ENCODE peak calls at places on chromosomes 12 and 14, in four cellular contexts. L is skeletal muscle cell, A is fibroblast of lung, D is SJCRH30. W is an unnamed sample.

GRCh38 chr12:53844989-53845836 is 93.4 kb upstream of the HOXC13 start:
- DNase-seq in L (no peak), A (no peak), D (no peak), W (no peak)

GRCh38 chr12:27960822-27961221 is 11.7 kb downstream of the PTHLH start:
- DNase-seq in L (no peak), D (no peak), A (no peak), W (no peak)

GRCh38 chr12:103599274-103599673 is 12.2 kb downstream of the STAB2 start:
- DNase-seq in A (no peak), L (no peak), D (no peak), W (no peak)

GRCh38 chr14:96997996-96998395 is 200.8 kb downstream of the VRK1 start:
- DNase-seq in D (no peak), A (no peak), L (no peak), W (no peak)

GRCh38 chr12:106227641-106228319 is 20.0 kb downstream of the CKAP4 start:
- DNase-seq in L (no peak), D (no peak), A (peak), W (no peak)

GRCh38 chr12:110676171-110676570 is 12.7 kb downstream of the HVCN1 start:
- DNase-seq in D (no peak), A (no peak), L (no peak), W (no peak)

GRCh38 chr12:21962236-21962635 is 21.0 kb upstream of the ABCC9 start:
- DNase-seq in D (no peak), A (no peak), L (no peak), W (no peak)

GRCh38 chr14:65600742-65601141 is 188.2 kb downstream of the FUT8 start:
- DNase-seq in L (no peak), D (no peak), A (no peak), W (no peak)

GRCh38 chr14:68131907-68132306 is 312.3 kb downstream of the RAD51B start:
- DNase-seq in L (no peak), D (no peak), A (no peak), W (no peak)

GRCh38 chr14:30587141-30587540 is 28.2 kb downstream of the G2E3 start:
- DNase-seq in D (no peak), L (no peak), A (no peak), W (no peak)

GRCh38 chr12:109753959-109754358 is 40.3 kb downstream of the FAM222A start:
- DNase-seq in L (no peak), D (no peak), A (no peak), W (no peak)

GRCh38 chr12:124428792-124429281 is 133.9 kb downstream of the RFLNA start:
- DNase-seq in A (peak), D (no peak), L (no peak), W (no peak)

GRCh38 chr14:37678916-37679315 is 83.5 kb downstream of the TTC6 start:
- DNase-seq in D (no peak), L (no peak), A (no peak), W (no peak)

GRCh38 chr12:42282301-42282700 is 43.6 kb downstream of the ZCRB1 start:
- DNase-seq in L (no peak), A (no peak), D (no peak), W (no peak)

GRCh38 chr14:88166616-88167015 is 156.5 kb downstream of the KCNK10 start:
- DNase-seq in A (no peak), D (no peak), L (no peak), W (no peak)

GRCh38 chr12:123533672-123534643 is at the start of gene RILPL1:
- DNase-seq in D (peak), A (peak), L (no peak), W (no peak)

GRCh38 chr12:11785722-11786121 is 136.2 kb downstream of the ETV6 start:
- DNase-seq in D (no peak), A (peak), L (no peak), W (peak)

GRCh38 chr12:53205747-53206146 is 1.3 kb downstream of the ITGB7 start:
- DNase-seq in A (peak), L (peak), D (peak), W (no peak)

GRCh38 chr12:62933871-62934798 is 815 bp downstream of the PPM1H start:
- DNase-seq in D (peak), L (no peak), A (peak), W (no peak)

GRCh38 chr14:86430807-86431206 is 900.9 kb downstream of the FLRT2 start:
- DNase-seq in L (no peak), A (peak), D (peak), W (no peak)

GRCh38 chr12:129073157-129073915 is 220.1 kb downstream of the GLT1D1 start:
- DNase-seq in L (no peak), A (no peak), D (no peak), W (no peak)

GRCh38 chr12:18340186-18340585 is 78.9 kb downstream of the PIK3C2G start:
- DNase-seq in L (no peak), D (no peak), A (no peak), W (no peak)

GRCh38 chr14:91273273-91273884 is 28.9 kb upstream of the GPR68 start:
- DNase-seq in A (no peak), L (no peak), D (no peak), W (no peak)

GRCh38 chr12:52183544-52183910 is 8.3 kb downstream of the KRT80 start:
- DNase-seq in D (no peak), L (no peak), A (no peak), W (no peak)

GRCh38 chr14:96783306-96784224 is 13.6 kb upstream of the VRK1 start:
- DNase-seq in D (peak), A (no peak), L (no peak), W (no peak)

GRCh38 chr12:50201987-50202521 is 34.9 kb upstream of the CERS5 start:
- DNase-seq in A (peak), D (no peak), L (peak), W (peak)

GRCh38 chr12:51229116-51229515 is 9.5 kb upstream of the DAZAP2 start:
- DNase-seq in A (no peak), D (no peak), L (no peak), W (no peak)

GRCh38 chr12:69059465-69060457 is 126.8 kb upstream of the CPM start:
- DNase-seq in A (peak), D (no peak), L (peak), W (peak)

GRCh38 chr14:89963288-89963978 is 7.7 kb downstream of the TDP1 start:
- DNase-seq in A (no peak), D (no peak), L (no peak), W (no peak)

GRCh38 chr12:6945613-6946012 is 1.8 kb downstream of the C12orf57 start:
- DNase-seq in L (no peak), A (no peak), D (no peak), W (no peak)

W was measured in AG09309.